ENCODE peak calls at places on chromosomes 11 and 22, in nine cellular contexts. One of them, this sample, is unnamed.

GRCh38 chr11:10716122-10716521 is 22.6 kb upstream of the IRAG1 start:
- DNase-seq in prostate gland: no peak
- DNase-seq in GM23248: peak
- DNase-seq in aorta: no peak
- DNase-seq in stomach: no peak
- DNase-seq in endodermal cell: no peak
- DNase-seq in pancreas: no peak
- DNase-seq in coronary artery: no peak
- DNase-seq in dorsolateral prefrontal cortex: no peak
- DNase-seq in this sample: no peak

GRCh38 chr22:47395481-47395880 is 633.0 kb downstream of the TBC1D22A start:
- DNase-seq in dorsolateral prefrontal cortex: no peak
- DNase-seq in prostate gland: no peak
- DNase-seq in pancreas: no peak
- DNase-seq in coronary artery: no peak
- DNase-seq in aorta: peak
- DNase-seq in endodermal cell: no peak
- DNase-seq in stomach: no peak
- DNase-seq in GM23248: no peak
- DNase-seq in this sample: no peak

GRCh38 chr11:88818978-88819377 is 246.8 kb downstream of the GRM5 start:
- DNase-seq in aorta: no peak
- DNase-seq in stomach: no peak
- DNase-seq in GM23248: no peak
- DNase-seq in dorsolateral prefrontal cortex: no peak
- DNase-seq in prostate gland: no peak
- DNase-seq in coronary artery: no peak
- DNase-seq in endodermal cell: no peak
- DNase-seq in pancreas: no peak
- DNase-seq in this sample: no peak

GRCh38 chr22:26385164-26385563 is 43.9 kb upstream of the ASPHD2 start:
- DNase-seq in coronary artery: no peak
- DNase-seq in pancreas: no peak
- DNase-seq in prostate gland: no peak
- DNase-seq in aorta: no peak
- DNase-seq in stomach: no peak
- DNase-seq in endodermal cell: no peak
- DNase-seq in dorsolateral prefrontal cortex: no peak
- DNase-seq in GM23248: no peak
- DNase-seq in this sample: no peak

GRCh38 chr22:24985824-24986214 is 33.3 kb downstream of the KIAA1671 start:
- DNase-seq in coronary artery: peak
- DNase-seq in pancreas: no peak
- DNase-seq in aorta: no peak
- DNase-seq in prostate gland: no peak
- DNase-seq in stomach: no peak
- DNase-seq in endodermal cell: no peak
- DNase-seq in dorsolateral prefrontal cortex: peak
- DNase-seq in GM23248: peak
- DNase-seq in this sample: no peak

GRCh38 chr22:26658671-26659478 is 1.5 kb downstream of the MIAT start:
- DNase-seq in dorsolateral prefrontal cortex: peak
- DNase-seq in pancreas: no peak
- DNase-seq in endodermal cell: peak
- DNase-seq in GM23248: peak
- DNase-seq in prostate gland: peak
- DNase-seq in stomach: peak
- DNase-seq in aorta: no peak
- DNase-seq in coronary artery: no peak
- DNase-seq in this sample: peak

GRCh38 chr11:71996946-71997345 is 1.8 kb upstream of the IL18BP start:
- DNase-seq in coronary artery: no peak
- DNase-seq in aorta: peak
- DNase-seq in endodermal cell: no peak
- DNase-seq in dorsolateral prefrontal cortex: no peak
- DNase-seq in GM23248: no peak
- DNase-seq in stomach: no peak
- DNase-seq in pancreas: no peak
- DNase-seq in prostate gland: no peak
- DNase-seq in this sample: no peak

GRCh38 chr11:46607516-46607915 is 9.5 kb downstream of the HARBI1 start:
- DNase-seq in GM23248: no peak
- DNase-seq in coronary artery: no peak
- DNase-seq in endodermal cell: no peak
- DNase-seq in stomach: no peak
- DNase-seq in pancreas: no peak
- DNase-seq in aorta: no peak
- DNase-seq in prostate gland: no peak
- DNase-seq in dorsolateral prefrontal cortex: no peak
- DNase-seq in this sample: no peak

GRCh38 chr22:39209756-39210155 is 35.0 kb downstream of the PDGFB start:
- DNase-seq in endodermal cell: peak
- DNase-seq in dorsolateral prefrontal cortex: no peak
- DNase-seq in stomach: no peak
- DNase-seq in aorta: peak
- DNase-seq in coronary artery: peak
- DNase-seq in pancreas: no peak
- DNase-seq in prostate gland: no peak
- DNase-seq in GM23248: no peak
- DNase-seq in this sample: no peak

GRCh38 chr11:66020618-66021357 is 5.5 kb downstream of the CATSPER1 start:
- DNase-seq in prostate gland: no peak
- DNase-seq in coronary artery: no peak
- DNase-seq in endodermal cell: no peak
- DNase-seq in stomach: peak
- DNase-seq in GM23248: peak
- DNase-seq in dorsolateral prefrontal cortex: peak
- DNase-seq in pancreas: no peak
- DNase-seq in aorta: peak
- DNase-seq in this sample: no peak

GRCh38 chr11:32231909-32232493 is 141.1 kb downstream of the RCN1 start:
- DNase-seq in coronary artery: no peak
- DNase-seq in GM23248: peak
- DNase-seq in aorta: no peak
- DNase-seq in dorsolateral prefrontal cortex: no peak
- DNase-seq in prostate gland: no peak
- DNase-seq in endodermal cell: peak
- DNase-seq in stomach: no peak
- DNase-seq in pancreas: no peak
- DNase-seq in this sample: peak

GRCh38 chr11:17595526-17596309 is 48.7 kb downstream of the OTOG start:
- DNase-seq in prostate gland: no peak
- DNase-seq in endodermal cell: no peak
- DNase-seq in coronary artery: peak
- DNase-seq in pancreas: peak
- DNase-seq in aorta: peak
- DNase-seq in stomach: peak
- DNase-seq in dorsolateral prefrontal cortex: no peak
- DNase-seq in GM23248: no peak
- DNase-seq in this sample: peak

GRCh38 chr11:86577663-86578636 is 94.5 kb downstream of the ME3 start:
- DNase-seq in pancreas: peak
- DNase-seq in prostate gland: peak
- DNase-seq in endodermal cell: no peak
- DNase-seq in coronary artery: no peak
- DNase-seq in stomach: no peak
- DNase-seq in GM23248: peak
- DNase-seq in dorsolateral prefrontal cortex: no peak
- DNase-seq in aorta: peak
- DNase-seq in this sample: peak

GRCh38 chr22:40340044-40340443 is 6.3 kb upstream of the ADSL start:
- DNase-seq in prostate gland: no peak
- DNase-seq in stomach: no peak
- DNase-seq in endodermal cell: no peak
- DNase-seq in coronary artery: no peak
- DNase-seq in dorsolateral prefrontal cortex: no peak
- DNase-seq in pancreas: no peak
- DNase-seq in aorta: no peak
- DNase-seq in GM23248: no peak
- DNase-seq in this sample: no peak

GRCh38 chr11:2662430-2663299 is 37.1 kb downstream of the KCNQ1OT1 start:
- DNase-seq in endodermal cell: peak
- DNase-seq in aorta: peak
- DNase-seq in stomach: peak
- DNase-seq in GM23248: no peak
- DNase-seq in prostate gland: no peak
- DNase-seq in pancreas: no peak
- DNase-seq in coronary artery: peak
- DNase-seq in dorsolateral prefrontal cortex: no peak
- DNase-seq in this sample: no peak

GRCh38 chr11:15696069-15696468 is 581.3 kb downstream of the INSC start:
- DNase-seq in prostate gland: no peak
- DNase-seq in dorsolateral prefrontal cortex: no peak
- DNase-seq in aorta: no peak
- DNase-seq in endodermal cell: peak
- DNase-seq in GM23248: no peak
- DNase-seq in coronary artery: no peak
- DNase-seq in stomach: no peak
- DNase-seq in pancreas: no peak
- DNase-seq in this sample: no peak

GRCh38 chr11:7077101-7077500 is 11.7 kb upstream of the RBMXL2 start:
- DNase-seq in endodermal cell: peak
- DNase-seq in coronary artery: no peak
- DNase-seq in GM23248: peak
- DNase-seq in prostate gland: no peak
- DNase-seq in stomach: no peak
- DNase-seq in aorta: no peak
- DNase-seq in dorsolateral prefrontal cortex: no peak
- DNase-seq in pancreas: no peak
- DNase-seq in this sample: peak

GRCh38 chr11:14443642-14444041 is 56.0 kb downstream of the COPB1 start:
- DNase-seq in GM23248: peak
- DNase-seq in prostate gland: no peak
- DNase-seq in stomach: peak
- DNase-seq in endodermal cell: no peak
- DNase-seq in coronary artery: no peak
- DNase-seq in dorsolateral prefrontal cortex: no peak
- DNase-seq in pancreas: peak
- DNase-seq in aorta: no peak
- DNase-seq in this sample: peak
- H3K27ac ChIP-seq in GM23248: peak
- H3K27ac ChIP-seq in prostate gland: no peak
- H3K27ac ChIP-seq in stomach: no peak
- H3K27ac ChIP-seq in endodermal cell: no peak
- H3K27ac ChIP-seq in coronary artery: no peak
- H3K27ac ChIP-seq in dorsolateral prefrontal cortex: no peak
- H3K27ac ChIP-seq in pancreas: peak
- H3K27ac ChIP-seq in aorta: no peak
- H3K27ac ChIP-seq in this sample: no peak

GRCh38 chr11:26743622-26744021 is 21.8 kb upstream of the SLC5A12 start:
- DNase-seq in GM23248: no peak
- DNase-seq in prostate gland: no peak
- DNase-seq in endodermal cell: no peak
- DNase-seq in coronary artery: no peak
- DNase-seq in pancreas: no peak
- DNase-seq in aorta: no peak
- DNase-seq in stomach: no peak
- DNase-seq in dorsolateral prefrontal cortex: no peak
- DNase-seq in this sample: no peak

GRCh38 chr11:26741036-26741435 is 19.2 kb upstream of the SLC5A12 start:
- DNase-seq in endodermal cell: no peak
- DNase-seq in aorta: no peak
- DNase-seq in dorsolateral prefrontal cortex: no peak
- DNase-seq in prostate gland: no peak
- DNase-seq in stomach: no peak
- DNase-seq in coronary artery: no peak
- DNase-seq in GM23248: peak
- DNase-seq in pancreas: no peak
- DNase-seq in this sample: no peak
- H3K27ac ChIP-seq in endodermal cell: peak
- H3K27ac ChIP-seq in aorta: no peak
- H3K27ac ChIP-seq in dorsolateral prefrontal cortex: no peak
- H3K27ac ChIP-seq in prostate gland: no peak
- H3K27ac ChIP-seq in stomach: no peak
- H3K27ac ChIP-seq in coronary artery: no peak
- H3K27ac ChIP-seq in GM23248: no peak
- H3K27ac ChIP-seq in pancreas: no peak
- H3K27ac ChIP-seq in this sample: no peak

GRCh38 chr11:12402027-12402426 is 24.7 kb downstream of the PARVA start:
- DNase-seq in coronary artery: no peak
- DNase-seq in aorta: no peak
- DNase-seq in endodermal cell: peak
- DNase-seq in stomach: no peak
- DNase-seq in dorsolateral prefrontal cortex: no peak
- DNase-seq in prostate gland: no peak
- DNase-seq in GM23248: no peak
- DNase-seq in pancreas: no peak
- DNase-seq in this sample: no peak
- H3K27ac ChIP-seq in coronary artery: peak
- H3K27ac ChIP-seq in aorta: no peak
- H3K27ac ChIP-seq in endodermal cell: no peak
- H3K27ac ChIP-seq in stomach: peak
- H3K27ac ChIP-seq in dorsolateral prefrontal cortex: no peak
- H3K27ac ChIP-seq in prostate gland: peak
- H3K27ac ChIP-seq in GM23248: no peak
- H3K27ac ChIP-seq in pancreas: no peak
- H3K27ac ChIP-seq in this sample: no peak

GRCh38 chr22:35586771-35587170 is 30.4 kb downstream of the MB start:
- DNase-seq in stomach: no peak
- DNase-seq in dorsolateral prefrontal cortex: no peak
- DNase-seq in coronary artery: no peak
- DNase-seq in aorta: no peak
- DNase-seq in prostate gland: no peak
- DNase-seq in endodermal cell: no peak
- DNase-seq in pancreas: no peak
- DNase-seq in GM23248: no peak
- DNase-seq in this sample: no peak

GRCh38 chr22:35589736-35590079 is 27.4 kb downstream of the MB start:
- DNase-seq in prostate gland: no peak
- DNase-seq in pancreas: no peak
- DNase-seq in coronary artery: no peak
- DNase-seq in aorta: no peak
- DNase-seq in stomach: no peak
- DNase-seq in dorsolateral prefrontal cortex: no peak
- DNase-seq in GM23248: no peak
- DNase-seq in endodermal cell: no peak
- DNase-seq in this sample: no peak

GRCh38 chr22:35589071-35589735 is 27.9 kb downstream of the MB start:
- DNase-seq in endodermal cell: no peak
- DNase-seq in prostate gland: no peak
- DNase-seq in pancreas: no peak
- DNase-seq in dorsolateral prefrontal cortex: no peak
- DNase-seq in stomach: no peak
- DNase-seq in GM23248: peak
- DNase-seq in coronary artery: no peak
- DNase-seq in aorta: no peak
- DNase-seq in this sample: no peak

GRCh38 chr22:35587447-35587870 is 29.7 kb downstream of the MB start:
- DNase-seq in coronary artery: no peak
- DNase-seq in GM23248: peak
- DNase-seq in prostate gland: peak
- DNase-seq in dorsolateral prefrontal cortex: no peak
- DNase-seq in stomach: peak
- DNase-seq in pancreas: peak
- DNase-seq in aorta: no peak
- DNase-seq in endodermal cell: no peak
- DNase-seq in this sample: peak

DNA sequence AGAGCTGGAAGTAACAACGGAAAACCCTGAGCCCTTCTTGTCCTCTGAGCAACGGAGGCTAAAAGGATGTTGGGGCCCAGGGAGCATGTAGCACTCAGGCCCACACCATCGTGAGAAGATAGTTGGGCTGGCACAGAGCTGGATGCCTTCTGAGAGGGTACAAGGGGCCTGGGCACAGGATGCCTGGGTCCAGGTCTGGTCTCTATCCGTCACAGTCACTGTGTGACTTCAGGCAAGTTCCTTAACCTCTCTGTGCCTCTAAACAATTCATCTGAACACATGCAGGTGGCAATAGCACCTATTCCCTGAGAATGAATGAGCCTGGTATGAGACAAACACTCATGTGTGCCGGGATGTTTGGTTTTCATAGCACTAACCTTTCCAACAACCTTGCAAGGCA is 29.2 kb downstream of the MB start:
- DNase-seq in prostate gland: no peak
- DNase-seq in dorsolateral prefrontal cortex: no peak
- DNase-seq in pancreas: no peak
- DNase-seq in GM23248: no peak
- DNase-seq in stomach: no peak
- DNase-seq in coronary artery: no peak
- DNase-seq in endodermal cell: no peak
- DNase-seq in aorta: no peak
- DNase-seq in this sample: no peak
- H3K27ac ChIP-seq in prostate gland: no peak
- H3K27ac ChIP-seq in dorsolateral prefrontal cortex: no peak
- H3K27ac ChIP-seq in pancreas: no peak
- H3K27ac ChIP-seq in GM23248: no peak
- H3K27ac ChIP-seq in stomach: no peak
- H3K27ac ChIP-seq in coronary artery: peak
- H3K27ac ChIP-seq in endodermal cell: no peak
- H3K27ac ChIP-seq in aorta: no peak
- H3K27ac ChIP-seq in this sample: no peak

This sample was measured in testis.